ENCODE peak calls at places on chromosome 18, in four cellular contexts. K is GM23338, H is RWPE2, U is right cardiac atrium. B is an unnamed sample. For H3K4me1, the result is how much of the 10 kb centered on the place peaks cover.

GRCh38 chr18:42100917-42101316 is 145.9 kb downstream of the PIK3C3 start:
- ATAC-seq in K (no peak), H (no peak), U (no peak), B (no peak)

GRCh38 chr18:76390452-76391035 is 104.5 kb downstream of the ZNF516 start:
- ATAC-seq in K (no peak), H (no peak), U (peak), B (no peak)

GRCh38 chr18:44771957-44772917 is 91.5 kb downstream of the SETBP1 start:
- ATAC-seq in K (no peak), H (no peak), U (peak), B (peak)

GRCh38 chr18:5309888-5310470 is 14.5 kb upstream of the ZBTB14 start:
- ATAC-seq in K (no peak), H (no peak), U (no peak), B (no peak)

GRCh38 chr18:24011095-24011917 is 3.2 kb upstream of the TTC39C start:
- ATAC-seq in K (no peak), H (no peak), U (no peak), B (no peak)

GRCh38 chr18:10751711-10752110 is 225.9 kb downstream of the NAPG start:
- ATAC-seq in K (peak), H (no peak), U (no peak), B (no peak)

GRCh38 chr18:78123144-78123909 is 856.3 kb upstream of the SALL3 start:
- ATAC-seq in K (no peak), H (no peak), U (no peak), B (no peak)

GRCh38 chr18:63322908-63323634 is 3.5 kb upstream of the BCL2 start:
- ATAC-seq in K (peak), H (peak), U (no peak), B (no peak)

GRCh38 chr18:12765127-12765526 is 62.3 kb downstream of the PSMG2 start:
- ATAC-seq in K (peak), H (peak), U (no peak), B (no peak)

GRCh38 chr18:62751341-62751821 is 36.0 kb downstream of the PHLPP1 start:
- ATAC-seq in K (peak), H (no peak), U (peak), B (no peak)

GRCh38 chr18:45370190-45371010 is 244.9 kb upstream of the SLC14A2 start:
- ATAC-seq in K (peak), H (no peak), U (no peak), B (no peak)

GRCh38 chr18:51621103-51621969 is 423.9 kb upstream of the MEX3C start:
- ATAC-seq in K (peak), H (peak), U (no peak), B (no peak)

GRCh38 chr18:10878703-10879102 is 270.7 kb downstream of the PIEZO2 start:
- ATAC-seq in K (no peak), H (no peak), U (no peak), B (no peak)

GRCh38 chr18:6729247-6730091 is at the start of gene ARHGAP28:
- ATAC-seq in K (peak), H (peak), U (peak), B (peak)

GRCh38 chr18:36107477-36107876 is 21.7 kb downstream of the SLC39A6 start:
- ATAC-seq in K (no peak), H (no peak), U (no peak), B (no peak)

GRCh38 chr18:59834267-59834666 is 65.5 kb upstream of the PMAIP1 start:
- ATAC-seq in K (no peak), H (no peak), U (no peak), B (no peak)

GRCh38 chr18:26864658-26865057 is 849 bp downstream of the AQP4 start:
- ATAC-seq in K (peak), H (no peak), U (no peak), B (no peak)

GRCh38 chr18:69958422-69958821 is 10.7 kb upstream of the CD226 start:
- ATAC-seq in K (no peak), H (no peak), U (no peak), B (no peak)

GRCh38 chr18:24726727-24727539 is 266.5 kb downstream of the HRH4 start:
- ATAC-seq in K (peak), H (peak), U (peak), B (peak)

GRCh38 chr18:12946549-12947354 is 1.1 kb upstream of the SEH1L start:
- ATAC-seq in K (peak), H (peak), U (no peak), B (no peak)

GRCh38 chr18:22223961-22224322 is 54.6 kb downstream of the GATA6 start:
- ATAC-seq in K (no peak), H (no peak), U (peak), B (no peak)

GRCh38 chr18:61749031-61749430 is 143.8 kb downstream of the RNF152 start:
- ATAC-seq in K (no peak), H (no peak), U (no peak), B (no peak)

GRCh38 chr18:13290856-13291271 is 72.3 kb downstream of the LDLRAD4 start:
- ATAC-seq in K (no peak), H (no peak), U (no peak), B (no peak)

GRCh38 chr18:22471546-22472131 is 53.9 kb upstream of the CTAGE1 start:
- ATAC-seq in K (no peak), H (no peak), U (peak), B (no peak)

GRCh38 chr18:1510542-1511179 is 606.0 kb downstream of the ADCYAP1 start:
- ATAC-seq in K (no peak), H (no peak), U (no peak), B (no peak)

GRCh38 chr18:37568671-37569070 is 3.1 kb upstream of the CELF4 start:
- ATAC-seq in K (no peak), H (no peak), U (no peak), B (no peak)

GRCh38 chr18:63451774-63452173 is 25.0 kb upstream of the SERPINB5 start:
- ATAC-seq in K (no peak), H (peak), U (peak), B (no peak)

GRCh38 chr18:13558132-13558531 is 168.2 kb downstream of the FAM210A start:
- ATAC-seq in K (peak), H (peak), U (peak), B (peak)

GRCh38 chr18:48173557-48173956 is 235.6 kb downstream of the ZBTB7C start:
- ATAC-seq in K (no peak), H (no peak), U (no peak), B (no peak)

GRCh38 chr18:53411511-53411910 is 813.0 kb downstream of the MBD2 start:
- ATAC-seq in K (no peak), H (no peak), U (no peak), B (no peak)
- H3K27ac ChIP-seq in K (no peak), H (no peak), U (no peak), B (no peak)

GRCh38 chr18:55739488-55739887 is 151.5 kb upstream of the TCF4 start:
- ATAC-seq in K (no peak), H (no peak), U (no peak), B (no peak)

GRCh38 chr18:55735969-55736368 is 148.0 kb upstream of the TCF4 start:
- ATAC-seq in K (no peak), H (no peak), U (no peak), B (no peak)

GRCh38 chr18:55737266-55737665 is 149.3 kb upstream of the TCF4 start:
- ATAC-seq in K (no peak), H (no peak), U (no peak), B (no peak)

GRCh38 chr18:55738483-55739114 is 150.6 kb upstream of the TCF4 start:
- ATAC-seq in K (no peak), H (no peak), U (no peak), B (no peak)

GRCh38 chr18:55737781-55738468 is 149.9 kb upstream of the TCF4 start:
- ATAC-seq in K (no peak), H (no peak), U (no peak), B (no peak)
- H3K4me1 ChIP-seq in K (under half), H (under half), U (under half), B (under half)

DNA sequence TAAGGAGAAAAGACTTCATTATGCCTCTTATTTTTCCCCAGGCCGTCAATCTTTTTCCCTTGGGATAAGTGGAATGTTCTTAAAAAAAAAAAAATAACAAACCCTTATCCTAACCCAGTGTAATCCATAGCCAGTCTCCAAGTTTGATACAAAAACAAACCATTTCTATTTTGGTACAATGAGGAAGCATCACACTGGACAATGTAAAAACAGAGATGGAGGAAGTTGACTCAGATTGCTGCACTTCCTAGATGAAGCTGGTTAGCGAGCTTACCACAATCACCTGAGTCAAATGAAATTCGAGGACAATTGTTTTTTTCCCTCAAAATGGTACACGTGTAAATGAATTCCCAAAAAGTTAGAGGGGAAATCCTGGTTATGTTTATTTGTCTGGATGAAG is 259.7 kb downstream of the TCF4 start:
- ATAC-seq in K (no peak), H (no peak), U (peak), B (peak)
- H3K27ac ChIP-seq in K (no peak), H (no peak), U (no peak), B (peak)

GRCh38 chr18:74182335-74182734 is 34.0 kb downstream of the TIMM21 start:
- ATAC-seq in K (no peak), H (peak), U (peak), B (no peak)

GRCh38 chr18:74186661-74187060 is 38.3 kb downstream of the TIMM21 start:
- ATAC-seq in K (no peak), H (no peak), U (no peak), B (no peak)

GRCh38 chr18:74184875-74185274 is 36.6 kb downstream of the TIMM21 start:
- ATAC-seq in K (peak), H (peak), U (no peak), B (no peak)

GRCh38 chr18:74183110-74183509 is 34.8 kb downstream of the TIMM21 start:
- ATAC-seq in K (no peak), H (peak), U (no peak), B (no peak)

DNA sequence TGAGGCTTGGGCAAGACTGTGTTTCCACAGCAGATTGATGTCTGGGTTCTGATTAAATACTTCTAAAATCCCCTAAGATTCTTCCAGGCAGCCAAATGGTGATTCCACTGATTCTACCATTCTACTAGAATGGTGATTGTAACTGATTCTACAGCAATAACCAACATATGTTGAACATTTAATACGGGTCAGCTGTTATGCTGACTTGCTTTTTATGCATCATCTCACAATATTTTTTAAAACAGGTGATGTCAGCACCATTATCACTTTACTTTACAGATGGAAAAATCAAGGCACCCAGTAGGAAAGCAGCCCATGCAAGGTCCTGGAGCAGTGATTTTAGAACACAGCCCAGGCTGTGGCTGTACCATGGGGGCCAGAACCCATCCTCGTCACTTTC is 37.5 kb downstream of the TIMM21 start:
- ATAC-seq in K (no peak), H (no peak), U (no peak), B (no peak)
- H3K4me1 ChIP-seq in K (under half), H (under half), U (under half), B (under half)

GRCh38 chr18:57655740-57656139 is 34.1 kb upstream of the NARS1 start:
- ATAC-seq in K (no peak), H (no peak), U (no peak), B (no peak)

GRCh38 chr18:57664600-57665165 is 43.0 kb upstream of the NARS1 start:
- ATAC-seq in K (no peak), H (no peak), U (no peak), B (no peak)

GRCh38 chr18:57657566-57657965 is 35.9 kb upstream of the NARS1 start:
- ATAC-seq in K (no peak), H (no peak), U (peak), B (peak)

GRCh38 chr18:57660961-57661360 is 39.3 kb upstream of the NARS1 start:
- ATAC-seq in K (no peak), H (no peak), U (no peak), B (no peak)

DNA sequence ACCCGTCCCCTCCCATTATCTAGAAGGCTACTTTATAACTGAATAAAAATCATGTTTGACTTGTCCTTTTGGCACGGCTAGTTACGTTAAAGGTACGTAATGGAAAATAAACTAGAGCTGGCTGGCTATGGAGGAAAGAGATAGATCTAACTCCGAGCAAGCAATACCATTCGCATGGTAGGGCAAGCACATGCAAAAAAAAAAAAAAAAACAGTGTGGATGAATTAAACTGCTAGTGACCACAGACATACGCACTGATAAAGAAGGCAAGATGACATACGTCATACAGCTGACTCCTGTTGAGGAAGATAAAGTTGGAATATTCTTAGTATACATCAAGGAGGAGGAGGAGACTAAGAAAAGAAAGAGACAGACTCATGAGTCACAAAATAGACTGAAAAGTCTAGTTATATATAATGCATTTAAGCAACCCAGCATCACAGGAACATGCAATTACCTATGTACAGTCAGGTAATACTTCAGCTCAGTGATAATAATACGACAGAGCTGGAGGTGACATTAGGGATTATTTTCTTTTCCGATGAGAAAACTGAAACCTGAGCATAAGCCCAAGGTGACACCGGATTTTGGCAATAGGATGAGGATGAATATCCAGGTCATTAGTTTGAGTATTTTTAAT is 37.9 kb upstream of the NARS1 start:
- ATAC-seq in K (no peak), H (no peak), U (no peak), B (no peak)
- H3K27ac ChIP-seq in K (no peak), H (no peak), U (no peak), B (no peak)

DNA sequence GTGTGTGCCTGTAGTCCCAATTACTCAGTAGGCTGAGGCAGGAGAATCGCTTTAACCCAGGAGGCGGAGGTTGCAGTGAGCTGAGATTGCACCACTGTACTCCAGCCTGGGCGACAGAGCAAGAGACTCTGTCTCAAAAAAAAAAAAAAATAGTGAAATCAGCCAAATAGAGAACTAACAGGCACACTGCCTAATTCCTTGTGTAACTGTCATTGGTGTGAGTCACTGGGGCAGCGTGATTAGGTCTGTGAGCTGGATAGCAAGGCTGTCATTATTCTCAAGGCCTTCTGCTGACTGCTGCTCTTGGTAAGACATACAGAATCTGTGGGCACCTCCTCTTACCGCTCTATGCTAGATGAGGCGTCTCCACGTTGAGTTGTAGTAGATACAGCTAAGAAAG is 270.3 kb downstream of the NEDD4L start:
- ATAC-seq in K (no peak), H (peak), U (peak), B (peak)
- H3K4me1 ChIP-seq in K (under half), H (under half), U (under half), B (under half)

GRCh38 chr18:32801236-32801635 is 28.4 kb upstream of the KLHL14 start:
- ATAC-seq in K (no peak), H (no peak), U (no peak), B (no peak)

GRCh38 chr18:32805354-32805753 is 32.5 kb upstream of the KLHL14 start:
- ATAC-seq in K (no peak), H (no peak), U (no peak), B (no peak)

GRCh38 chr18:32804126-32804888 is 31.5 kb upstream of the KLHL14 start:
- ATAC-seq in K (no peak), H (no peak), U (no peak), B (no peak)

GRCh38 chr18:32802606-32803451 is 30.0 kb upstream of the KLHL14 start:
- ATAC-seq in K (no peak), H (no peak), U (no peak), B (no peak)

GRCh38 chr18:32803571-32803970 is 30.7 kb upstream of the KLHL14 start:
- ATAC-seq in K (no peak), H (no peak), U (no peak), B (no peak)
- H3K27ac ChIP-seq in K (no peak), H (no peak), U (no peak), B (no peak)

B was measured in gastroesophageal sphincter.